ENCODE peak calls at places on chromosomes 2 and 18, in five cellular contexts. One of them, this sample, is unnamed.

GRCh38 chr2:1974391-1974790 is 230.1 kb upstream of the PXDN start:
- DNase-seq in nephron progenitor cell: no peak
- DNase-seq in RWPE1: no peak
- DNase-seq in Panc1: peak
- DNase-seq in spleen: no peak
- DNase-seq in this sample: no peak

GRCh38 chr2:6914829-6915228 is 2.4 kb upstream of the RNF144A start:
- DNase-seq in nephron progenitor cell: no peak
- DNase-seq in spleen: no peak
- DNase-seq in Panc1: peak
- DNase-seq in RWPE1: peak
- DNase-seq in this sample: no peak

GRCh38 chr2:130370490-130370889 is 14.6 kb downstream of the PTPN18 start:
- DNase-seq in RWPE1: no peak
- DNase-seq in spleen: peak
- DNase-seq in nephron progenitor cell: no peak
- DNase-seq in Panc1: no peak
- DNase-seq in this sample: no peak

GRCh38 chr2:133194068-133194655 is 374.1 kb downstream of the NCKAP5 start:
- DNase-seq in spleen: no peak
- DNase-seq in RWPE1: no peak
- DNase-seq in nephron progenitor cell: no peak
- DNase-seq in Panc1: no peak
- DNase-seq in this sample: no peak

GRCh38 chr2:42335514-42336104 is 25.4 kb downstream of the COX7A2L start:
- DNase-seq in RWPE1: no peak
- DNase-seq in Panc1: no peak
- DNase-seq in spleen: no peak
- DNase-seq in nephron progenitor cell: no peak
- DNase-seq in this sample: no peak

GRCh38 chr2:64727843-64728463 is 74.2 kb upstream of the SERTAD2 start:
- DNase-seq in Panc1: no peak
- DNase-seq in nephron progenitor cell: peak
- DNase-seq in RWPE1: no peak
- DNase-seq in spleen: peak
- DNase-seq in this sample: no peak

GRCh38 chr2:237148624-237149023 is 62.9 kb downstream of the COPS8 start:
- DNase-seq in Panc1: no peak
- DNase-seq in spleen: no peak
- DNase-seq in RWPE1: no peak
- DNase-seq in nephron progenitor cell: no peak
- DNase-seq in this sample: no peak

GRCh38 chr2:222912776-222913175 is 51.9 kb downstream of the ACSL3 start:
- DNase-seq in nephron progenitor cell: no peak
- DNase-seq in Panc1: no peak
- DNase-seq in spleen: no peak
- DNase-seq in RWPE1: no peak
- DNase-seq in this sample: no peak

GRCh38 chr2:238560234-238560633 is 133.5 kb downstream of the ASB1 start:
- DNase-seq in spleen: peak
- DNase-seq in Panc1: no peak
- DNase-seq in nephron progenitor cell: no peak
- DNase-seq in RWPE1: no peak
- DNase-seq in this sample: no peak

GRCh38 chr2:46982356-46983064 is 66.9 kb upstream of the MCFD2 start:
- DNase-seq in nephron progenitor cell: no peak
- DNase-seq in spleen: no peak
- DNase-seq in RWPE1: no peak
- DNase-seq in Panc1: no peak
- DNase-seq in this sample: no peak

GRCh38 chr2:240461471-240462072 is 26.1 kb downstream of the GPC1 start:
- DNase-seq in nephron progenitor cell: peak
- DNase-seq in RWPE1: no peak
- DNase-seq in Panc1: no peak
- DNase-seq in spleen: peak
- DNase-seq in this sample: no peak

DNA sequence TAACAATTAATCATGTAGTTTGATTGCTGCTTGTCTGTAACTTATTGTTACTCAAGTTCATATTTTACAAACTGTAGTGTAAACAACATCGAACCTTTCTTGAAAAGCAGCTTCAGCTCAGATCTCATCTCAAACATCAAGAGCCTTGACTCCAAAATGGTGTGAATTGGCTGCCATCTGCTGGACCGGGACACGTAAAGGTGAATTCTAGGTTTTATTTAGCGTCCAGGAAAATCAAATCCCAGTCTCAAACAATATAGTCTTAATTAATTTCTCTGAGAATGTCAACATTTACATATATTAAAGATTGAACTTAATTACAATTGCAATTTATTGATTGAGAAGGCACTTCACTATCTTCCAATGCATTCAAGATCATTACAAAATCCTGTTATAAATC is 453.0 kb downstream of the GALR1 start:
- DNase-seq in RWPE1: peak
- DNase-seq in nephron progenitor cell: peak
- DNase-seq in Panc1: peak
- DNase-seq in spleen: no peak
- DNase-seq in this sample: no peak
- TF ChIP-seq CTCF in RWPE1: peak
- TF ChIP-seq CTCF in nephron progenitor cell: peak
- TF ChIP-seq CTCF in Panc1: peak
- TF ChIP-seq CTCF in spleen: no peak
- TF ChIP-seq CTCF in this sample: no peak

GRCh38 chr18:10013621-10014543 is 100.1 kb downstream of the VAPA start:
- DNase-seq in RWPE1: no peak
- DNase-seq in nephron progenitor cell: no peak
- DNase-seq in Panc1: no peak
- DNase-seq in spleen: no peak
- DNase-seq in this sample: no peak

GRCh38 chr18:10017048-10017447 is 103.2 kb downstream of the VAPA start:
- DNase-seq in Panc1: no peak
- DNase-seq in RWPE1: no peak
- DNase-seq in spleen: no peak
- DNase-seq in nephron progenitor cell: no peak
- DNase-seq in this sample: no peak

GRCh38 chr18:10015288-10015701 is 101.5 kb downstream of the VAPA start:
- DNase-seq in nephron progenitor cell: no peak
- DNase-seq in spleen: no peak
- DNase-seq in RWPE1: peak
- DNase-seq in Panc1: no peak
- DNase-seq in this sample: no peak

GRCh38 chr18:10012526-10012925 is 98.7 kb downstream of the VAPA start:
- DNase-seq in RWPE1: no peak
- DNase-seq in Panc1: no peak
- DNase-seq in nephron progenitor cell: no peak
- DNase-seq in spleen: no peak
- DNase-seq in this sample: no peak

GRCh38 chr18:10015941-10016819 is 102.4 kb downstream of the VAPA start:
- DNase-seq in RWPE1: peak
- DNase-seq in nephron progenitor cell: no peak
- DNase-seq in spleen: no peak
- DNase-seq in Panc1: no peak
- DNase-seq in this sample: no peak
- TF ChIP-seq CTCF in RWPE1: no peak
- TF ChIP-seq CTCF in nephron progenitor cell: no peak
- TF ChIP-seq CTCF in spleen: no peak
- TF ChIP-seq CTCF in Panc1: no peak
- TF ChIP-seq CTCF in this sample: no peak

GRCh38 chr18:56747032-56747658 is 96.0 kb downstream of the WDR7 start:
- DNase-seq in nephron progenitor cell: no peak
- DNase-seq in RWPE1: no peak
- DNase-seq in spleen: no peak
- DNase-seq in Panc1: no peak
- DNase-seq in this sample: no peak

GRCh38 chr18:56747857-56748256 is 96.7 kb downstream of the WDR7 start:
- DNase-seq in nephron progenitor cell: no peak
- DNase-seq in Panc1: no peak
- DNase-seq in RWPE1: no peak
- DNase-seq in spleen: no peak
- DNase-seq in this sample: no peak

GRCh38 chr18:56743115-56743514 is 92.0 kb downstream of the WDR7 start:
- DNase-seq in RWPE1: no peak
- DNase-seq in spleen: no peak
- DNase-seq in Panc1: no peak
- DNase-seq in nephron progenitor cell: no peak
- DNase-seq in this sample: no peak

DNA sequence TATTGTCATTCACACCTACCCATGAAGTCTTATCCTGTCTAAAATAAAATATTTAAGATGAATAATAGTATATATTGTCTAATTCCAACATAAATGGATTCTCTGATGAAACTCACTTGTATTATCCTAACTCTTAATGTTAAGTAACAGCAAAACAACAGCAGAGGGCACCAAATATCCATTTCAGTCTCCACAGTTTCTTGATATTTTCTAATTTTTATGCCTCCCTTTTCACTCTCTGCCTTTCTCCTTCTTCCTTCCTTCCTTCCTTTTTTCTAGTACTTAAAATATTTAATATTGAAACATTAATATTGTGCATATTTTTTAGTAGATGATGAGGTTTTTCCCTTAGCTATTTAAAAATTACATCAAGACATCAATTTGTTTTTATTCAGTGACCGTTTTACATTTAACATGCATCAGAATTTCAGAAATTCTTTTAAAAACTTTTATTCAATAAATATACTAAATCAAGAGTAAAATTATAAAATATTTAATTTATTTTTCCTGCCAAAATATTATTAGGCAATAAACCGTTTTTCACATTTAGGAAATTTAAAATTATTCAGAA is 97.6 kb downstream of the WDR7 start:
- DNase-seq in spleen: no peak
- DNase-seq in Panc1: no peak
- DNase-seq in nephron progenitor cell: peak
- DNase-seq in RWPE1: peak
- DNase-seq in this sample: no peak
- TF ChIP-seq CTCF in spleen: peak
- TF ChIP-seq CTCF in Panc1: peak
- TF ChIP-seq CTCF in nephron progenitor cell: peak
- TF ChIP-seq CTCF in RWPE1: peak
- TF ChIP-seq CTCF in this sample: no peak

GRCh38 chr2:241801611-241802420 is 7.2 kb upstream of the NEU4 start:
- DNase-seq in spleen: peak
- DNase-seq in Panc1: no peak
- DNase-seq in RWPE1: no peak
- DNase-seq in nephron progenitor cell: peak
- DNase-seq in this sample: no peak

GRCh38 chr2:241803387-241804325 is 5.3 kb upstream of the NEU4 start:
- DNase-seq in RWPE1: peak
- DNase-seq in Panc1: no peak
- DNase-seq in nephron progenitor cell: peak
- DNase-seq in spleen: peak
- DNase-seq in this sample: peak

GRCh38 chr2:241802806-241803318 is 6.1 kb upstream of the NEU4 start:
- DNase-seq in spleen: no peak
- DNase-seq in Panc1: no peak
- DNase-seq in RWPE1: no peak
- DNase-seq in nephron progenitor cell: peak
- DNase-seq in this sample: no peak

GRCh38 chr2:241802421-241802749 is 6.6 kb upstream of the NEU4 start:
- DNase-seq in RWPE1: no peak
- DNase-seq in nephron progenitor cell: no peak
- DNase-seq in spleen: no peak
- DNase-seq in Panc1: no peak
- DNase-seq in this sample: no peak

DNA sequence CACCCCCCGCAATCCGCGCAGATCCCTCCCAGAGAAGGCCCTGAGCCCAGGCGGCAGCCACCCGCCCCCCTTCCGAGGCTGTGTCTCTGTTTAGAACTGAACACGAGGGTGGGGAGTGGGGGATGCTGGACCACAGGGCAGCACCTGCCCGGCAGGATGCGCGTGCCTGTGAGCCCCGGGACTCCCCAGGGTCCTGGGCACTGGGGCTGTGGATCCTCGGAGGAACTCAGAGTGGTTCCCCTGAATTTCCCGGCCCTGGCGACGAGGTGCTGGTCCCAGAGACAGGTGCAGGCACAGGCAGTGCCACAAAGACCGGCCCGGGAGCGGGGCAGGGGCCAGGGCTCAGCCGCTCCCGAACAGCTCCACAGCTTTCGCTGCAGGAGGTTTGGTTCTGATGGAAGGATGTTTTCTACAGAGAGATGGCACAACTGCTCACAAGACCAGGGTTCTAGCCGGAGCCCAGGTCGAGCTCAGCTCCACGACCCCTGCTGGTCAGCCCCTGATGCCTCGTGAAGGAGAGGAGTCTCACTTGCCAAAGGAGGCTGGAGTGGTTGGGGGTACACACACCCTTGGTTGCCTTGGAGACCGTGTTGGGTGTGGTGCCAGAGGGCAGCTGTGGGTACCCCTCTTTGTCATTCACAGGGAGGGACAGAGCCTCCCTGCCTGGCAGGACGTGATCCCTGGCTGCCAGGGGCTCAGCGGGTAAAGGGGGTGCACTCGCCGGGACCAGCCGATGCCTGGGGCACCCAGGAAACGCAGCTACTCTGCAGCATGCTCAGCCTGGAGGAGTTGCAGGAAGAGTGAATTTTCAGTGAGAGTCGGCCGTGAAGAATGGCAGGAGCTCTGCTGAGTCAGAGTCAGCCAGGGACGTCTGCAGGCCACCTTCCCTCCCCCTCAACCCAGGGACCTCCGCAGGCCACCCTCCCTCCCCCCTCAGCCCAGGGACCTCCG is 4.4 kb upstream of the NEU4 start:
- DNase-seq in RWPE1: no peak
- DNase-seq in spleen: peak
- DNase-seq in nephron progenitor cell: peak
- DNase-seq in Panc1: no peak
- DNase-seq in this sample: no peak
- TF ChIP-seq CTCF in RWPE1: no peak
- TF ChIP-seq CTCF in spleen: no peak
- TF ChIP-seq CTCF in nephron progenitor cell: no peak
- TF ChIP-seq CTCF in Panc1: no peak
- TF ChIP-seq CTCF in this sample: no peak

This sample was measured in activated B cell treated with CpG ODN at 0.5 μM for 24 hours.